ENCODE peak calls at places on chromosomes 13 and 19, in seven cellular contexts. E is heart right ventricle; B is CD8-positive, alpha-beta T cell; G is ovary; F is mucosa of descending colon; P is brain microvascular endothelial cell; L is esophagus squamous epithelium. J is an unnamed sample.

GRCh38 chr13:48066310-48066989 is 28.5 kb downstream of the MED4 start:
- DNase-seq in E (no peak), B (no peak), G (no peak), F (no peak), P (no peak), L (no peak), J (peak)

GRCh38 chr13:38730332-38730731 is 43.5 kb downstream of the FREM2 start:
- DNase-seq in E (no peak), B (no peak), G (no peak), F (no peak), P (no peak), L (no peak), J (no peak)

GRCh38 chr13:74136089-74136658 is 2.0 kb upstream of the KLF12 start:
- DNase-seq in E (peak), B (no peak), G (peak), F (peak), P (peak), L (no peak), J (peak)

GRCh38 chr13:65808061-65808460 is 1422.1 kb downstream of the PCDH9 start:
- DNase-seq in E (no peak), B (no peak), G (no peak), F (no peak), P (peak), L (no peak), J (peak)

GRCh38 chr13:27988520-27988919 is at the start of gene URAD:
- DNase-seq in E (no peak), B (no peak), G (no peak), F (no peak), P (no peak), L (no peak), J (no peak)

GRCh38 chr19:40862333-40862732 is 12.1 kb upstream of the CYP2A6 start:
- DNase-seq in E (no peak), B (no peak), G (no peak), F (no peak), P (no peak), L (no peak), J (no peak)

GRCh38 chr13:36131215-36131930 is at the start of gene DCLK1:
- DNase-seq in E (peak), B (no peak), G (peak), F (peak), P (peak), L (no peak), J (no peak)

GRCh38 chr13:45773236-45773635 is 71.1 kb downstream of the CBY2 start:
- DNase-seq in E (no peak), B (no peak), G (no peak), F (no peak), P (no peak), L (no peak), J (peak)

GRCh38 chr13:44172411-44172810 is 201.2 kb upstream of the SERP2 start:
- DNase-seq in E (no peak), B (no peak), G (no peak), F (no peak), P (no peak), L (no peak), J (peak)

GRCh38 chr13:31328549-31329229 is 128.9 kb downstream of the B3GLCT start:
- DNase-seq in E (no peak), B (no peak), G (no peak), F (no peak), P (peak), L (no peak), J (no peak)

GRCh38 chr19:42290523-42291436 is 11.2 kb upstream of the PRR19 start:
- DNase-seq in E (no peak), B (peak), G (no peak), F (peak), P (no peak), L (no peak), J (peak)

GRCh38 chr19:2012941-2013682 is 2.4 kb downstream of the BTBD2 start:
- DNase-seq in E (no peak), B (no peak), G (no peak), F (no peak), P (no peak), L (no peak), J (no peak)

GRCh38 chr19:55461974-55462628 is 659 bp upstream of the ISOC2 start:
- DNase-seq in E (no peak), B (no peak), G (no peak), F (no peak), P (no peak), L (no peak), J (peak)

GRCh38 chr13:79663420-79663819 is 182.5 kb downstream of the NDFIP2 start:
- DNase-seq in E (no peak), B (no peak), G (no peak), F (no peak), P (no peak), L (no peak), J (no peak)

GRCh38 chr19:55315956-55316525 is 9.1 kb downstream of the TMEM150B start:
- DNase-seq in E (no peak), B (no peak), G (no peak), F (no peak), P (no peak), L (no peak), J (no peak)

GRCh38 chr13:98847780-98848179 is 95.3 kb upstream of the SLC15A1 start:
- DNase-seq in E (no peak), B (no peak), G (no peak), F (no peak), P (no peak), L (no peak), J (no peak)

GRCh38 chr19:1780272-1780957 is 27.1 kb downstream of the ONECUT3 start:
- DNase-seq in E (no peak), B (no peak), G (no peak), F (no peak), P (no peak), L (no peak), J (peak)

GRCh38 chr19:51784922-51785690 is 9.9 kb upstream of the FPR3 start:
- DNase-seq in E (peak), B (no peak), G (peak), F (no peak), P (peak), L (no peak), J (peak)

GRCh38 chr13:24097667-24098066 is 62.9 kb upstream of the SPATA13 start:
- DNase-seq in E (no peak), B (no peak), G (no peak), F (no peak), P (no peak), L (no peak), J (no peak)

GRCh38 chr19:35555301-35556005 is 8.0 kb downstream of the ATP4A start:
- DNase-seq in E (no peak), B (no peak), G (no peak), F (peak), P (no peak), L (no peak), J (peak)
- TF ChIP-seq CTCF in E (no peak), B (no peak), G (no peak), F (no peak), P (peak), L (no peak), J (no peak)

GRCh38 chr19:18488838-18489626 is 32.8 kb downstream of the ELL start:
- DNase-seq in E (no peak), B (no peak), G (no peak), F (no peak), P (no peak), L (no peak), J (no peak)
- TF ChIP-seq CTCF in E (peak), B (no peak), G (no peak), F (no peak), P (peak), L (peak), J (peak)

DNA sequence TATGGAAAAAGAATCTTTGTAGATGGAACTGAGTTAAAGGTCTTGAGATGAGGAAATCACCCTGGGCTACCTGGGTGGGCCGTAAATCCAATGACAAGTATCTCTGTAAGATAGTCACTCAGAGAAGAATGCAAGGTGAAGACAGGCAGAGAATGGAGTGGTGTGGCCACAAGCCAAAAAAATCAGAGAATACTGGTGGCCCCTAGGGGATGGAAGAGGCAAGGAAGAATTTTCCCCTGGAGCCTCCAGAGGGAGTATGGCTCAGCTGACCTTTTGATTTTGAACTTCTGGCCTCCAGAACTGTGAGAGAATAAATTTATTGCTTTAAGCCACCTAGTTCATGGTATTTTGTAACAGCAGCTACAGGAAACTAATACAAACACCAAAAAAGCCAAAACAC is 32.7 kb upstream of the CSNK1A1L start:
- DNase-seq in E (no peak), B (no peak), G (no peak), F (no peak), P (peak), L (no peak), J (peak)
- TF ChIP-seq CTCF in E (no peak), B (no peak), G (no peak), F (no peak), P (peak), L (no peak), J (peak)

GRCh38 chr19:31173991-31174390 is 175.2 kb downstream of the TSHZ3 start:
- DNase-seq in E (no peak), B (no peak), G (no peak), F (no peak), P (no peak), L (no peak), J (no peak)

GRCh38 chr19:31177230-31177629 is 172.0 kb downstream of the TSHZ3 start:
- DNase-seq in E (no peak), B (no peak), G (no peak), F (no peak), P (no peak), L (no peak), J (no peak)

GRCh38 chr19:31175564-31176348 is 173.5 kb downstream of the TSHZ3 start:
- DNase-seq in E (no peak), B (no peak), G (no peak), F (no peak), P (no peak), L (no peak), J (no peak)

GRCh38 chr19:31171936-31172335 is 177.3 kb downstream of the TSHZ3 start:
- DNase-seq in E (no peak), B (no peak), G (no peak), F (no peak), P (no peak), L (no peak), J (no peak)

DNA sequence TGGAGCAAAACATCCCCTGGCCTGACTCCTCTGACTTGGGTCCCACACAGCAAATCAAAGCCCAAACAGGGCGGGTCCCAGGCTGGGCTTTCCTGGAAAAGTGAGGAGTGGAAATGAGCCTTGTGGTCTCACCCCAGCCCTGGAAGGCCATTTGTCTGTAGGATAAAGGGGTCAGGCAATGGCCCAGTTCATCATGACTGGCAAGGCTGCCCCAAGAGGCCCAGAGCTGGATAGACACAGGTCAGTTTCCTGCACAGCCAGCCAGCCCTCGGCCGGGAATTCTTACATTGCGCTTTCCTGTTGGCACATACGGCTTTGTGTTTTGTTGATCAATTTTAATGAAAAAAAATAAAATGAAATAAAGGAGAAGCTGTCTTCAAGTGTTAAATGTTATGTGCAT is 174.3 kb downstream of the TSHZ3 start:
- DNase-seq in E (no peak), B (no peak), G (no peak), F (no peak), P (no peak), L (no peak), J (no peak)
- TF ChIP-seq CTCF in E (no peak), B (no peak), G (no peak), F (no peak), P (no peak), L (no peak), J (no peak)

GRCh38 chr19:46015961-46016425 is 6.9 kb downstream of the PGLYRP1 start:
- DNase-seq in E (no peak), B (peak), G (no peak), F (peak), P (no peak), L (no peak), J (peak)
- TF ChIP-seq CTCF in E (no peak), B (no peak), G (no peak), F (no peak), P (no peak), L (no peak), J (no peak)

DNA sequence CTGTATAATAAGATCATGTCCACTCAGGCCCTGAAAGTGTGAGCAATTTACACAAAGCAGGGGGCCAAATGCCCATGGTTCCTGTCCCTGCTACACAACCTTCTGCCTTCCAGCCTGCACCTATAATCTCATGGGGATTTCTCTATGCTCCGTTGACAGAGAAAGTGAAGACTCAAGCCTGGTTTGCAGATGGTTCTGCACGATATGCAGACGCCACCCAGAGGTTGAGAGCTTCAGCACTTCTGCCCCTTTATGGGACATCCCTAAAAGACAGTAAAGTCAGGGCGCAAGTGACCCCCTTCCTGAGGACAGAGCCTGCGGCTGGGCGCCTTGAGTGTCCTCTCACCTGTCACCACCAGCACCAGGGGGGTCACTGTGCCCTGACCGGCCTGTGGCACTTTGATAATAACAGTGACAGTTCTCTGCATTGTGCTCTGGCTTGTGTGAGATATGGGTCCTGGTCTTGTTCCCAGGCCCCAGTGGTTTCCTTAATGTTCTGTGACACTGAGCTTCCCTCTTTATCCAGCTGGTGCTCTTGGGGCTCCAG is 15.1 kb downstream of the LILRA5 start:
- DNase-seq in E (no peak), B (no peak), G (no peak), F (no peak), P (no peak), L (no peak), J (no peak)
- TF ChIP-seq CTCF in E (no peak), B (no peak), G (no peak), F (no peak), P (peak), L (no peak), J (no peak)

DNA sequence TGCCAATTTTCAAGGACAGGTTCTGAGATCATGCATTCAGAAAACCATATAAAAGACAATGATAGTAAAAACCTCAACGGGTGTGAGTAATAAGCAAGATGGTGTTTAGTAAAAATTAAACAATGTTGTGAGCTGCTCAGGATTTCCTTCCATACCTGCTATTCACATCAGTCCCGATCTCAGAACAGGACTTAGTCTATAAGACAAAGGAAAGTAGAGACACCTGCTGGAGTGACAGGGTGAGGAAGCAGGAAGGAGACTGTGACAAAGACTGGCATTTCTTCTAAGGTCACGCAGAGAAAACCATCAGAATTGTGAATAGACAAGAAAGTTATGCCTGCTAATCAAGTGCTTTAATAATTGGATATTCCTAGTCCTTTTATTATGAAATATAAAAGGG is 648.0 kb downstream of the DACH1 start:
- DNase-seq in E (no peak), B (no peak), G (no peak), F (no peak), P (no peak), L (no peak), J (no peak)
- TF ChIP-seq CTCF in E (peak), B (no peak), G (no peak), F (no peak), P (no peak), L (peak), J (no peak)

GRCh38 chr13:77168232-77168631 is 141.3 kb upstream of the FBXL3 start:
- DNase-seq in E (no peak), B (no peak), G (no peak), F (no peak), P (no peak), L (no peak), J (no peak)
- TF ChIP-seq CTCF in E (no peak), B (no peak), G (no peak), F (no peak), P (no peak), L (no peak), J (no peak)

J was measured in foreskin fibroblast.